ENCODE peak calls at places on chromosomes 4 and X, in seven cellular contexts. O, H, R, N, D, I and F are unnamed samples.

GRCh38 chr4:71368906-71369305 is 30.1 kb downstream of the SLC4A4 start:
- DNase-seq in I (no peak), N (no peak), R (no peak), H (no peak), D (no peak), O (no peak), F (no peak)

GRCh38 chrX:41085105-41085882 is at the start of gene USP9X:
- DNase-seq in H (peak), R (peak), D (peak), N (peak), I (peak), O (peak), F (peak)

GRCh38 chrX:65837875-65838549 is 170.6 kb downstream of the MSN start:
- DNase-seq in N (no peak), I (no peak), D (no peak), O (no peak), H (no peak), R (no peak), F (no peak)

GRCh38 chrX:16120431-16120830 is 2.9 kb upstream of the GRPR start:
- DNase-seq in R (no peak), D (no peak), H (no peak), O (no peak), N (no peak), I (no peak), F (no peak)

GRCh38 chr4:44046491-44046890 is 402.1 kb downstream of the KCTD8 start:
- DNase-seq in H (no peak), D (no peak), I (no peak), N (no peak), R (no peak), O (no peak), F (no peak)

GRCh38 chr4:88792821-88793220 is 95.2 kb upstream of the NAP1L5 start:
- DNase-seq in H (no peak), I (no peak), R (no peak), N (no peak), D (no peak), O (no peak), F (no peak)

GRCh38 chr4:129110931-129111330 is 15.0 kb downstream of the C4orf33 start:
- DNase-seq in O (no peak), D (no peak), I (no peak), N (no peak), H (no peak), R (no peak), F (no peak)

GRCh38 chr4:170391066-170391754 is 301.5 kb upstream of the AADAT start:
- DNase-seq in D (no peak), O (no peak), N (no peak), H (peak), I (no peak), R (peak), F (no peak)

GRCh38 chrX:136147966-136148365 is 633 bp downstream of the FHL1 start:
- DNase-seq in N (no peak), R (no peak), H (no peak), D (no peak), I (peak), O (no peak), F (no peak)